ENCODE peak calls at places on chromosomes 5 and 9, in seven cellular contexts. Y is mammary epithelial cell, N is neural progenitor cell, B is tibial nerve, X is fibroblast of lung, S is kidney, U is spleen. C is an unnamed sample.

GRCh38 chr5:91182763-91183162 is 200.4 kb downstream of the ARRDC3 start:
- DNase-seq in Y (no peak), N (no peak), B (peak; percentile 30), X (no peak), S (no peak), U (no peak), C (no peak)

GRCh38 chr5:144313147-144313726 is 142.6 kb downstream of the KCTD16 start:
- DNase-seq in Y (no peak), N (no peak), B (no peak), X (no peak), S (no peak), U (no peak), C (no peak)

GRCh38 chr9:101400120-101400519 is 1.5 kb downstream of the ZNF189 start:
- DNase-seq in Y (no peak), N (no peak), B (no peak), X (peak; percentile 6), S (no peak), U (no peak), C (no peak)

GRCh38 chr5:173742432-173742816 is 126.0 kb upstream of the BOD1 start:
- DNase-seq in Y (no peak), N (no peak), B (no peak), X (no peak), S (no peak), U (no peak), C (no peak)

GRCh38 chr9:118362596-118362995 is 658.4 kb downstream of the TLR4 start:
- DNase-seq in Y (no peak), N (no peak), B (no peak), X (peak; percentile 66), S (no peak), U (no peak), C (no peak)

GRCh38 chr5:81303563-81303962 is 2.2 kb downstream of the ZCCHC9 start:
- DNase-seq in Y (peak; percentile 89), N (no peak), B (no peak), X (peak; percentile 78), S (no peak), U (no peak), C (no peak)

GRCh38 chr9:20854444-20854843 is 170.4 kb downstream of the FOCAD start:
- DNase-seq in Y (no peak), N (no peak), B (no peak), X (peak; percentile 79), S (no peak), U (no peak), C (no peak)

GRCh38 chr9:6194934-6195333 is 20.7 kb upstream of the IL33 start:
- DNase-seq in Y (no peak), N (no peak), B (no peak), X (no peak), S (no peak), U (no peak), C (no peak)

GRCh38 chr5:66554884-66555283 is 41.3 kb upstream of the MAST4 start:
- DNase-seq in Y (no peak), N (no peak), B (no peak), X (no peak), S (no peak), U (no peak), C (no peak)

DNA sequence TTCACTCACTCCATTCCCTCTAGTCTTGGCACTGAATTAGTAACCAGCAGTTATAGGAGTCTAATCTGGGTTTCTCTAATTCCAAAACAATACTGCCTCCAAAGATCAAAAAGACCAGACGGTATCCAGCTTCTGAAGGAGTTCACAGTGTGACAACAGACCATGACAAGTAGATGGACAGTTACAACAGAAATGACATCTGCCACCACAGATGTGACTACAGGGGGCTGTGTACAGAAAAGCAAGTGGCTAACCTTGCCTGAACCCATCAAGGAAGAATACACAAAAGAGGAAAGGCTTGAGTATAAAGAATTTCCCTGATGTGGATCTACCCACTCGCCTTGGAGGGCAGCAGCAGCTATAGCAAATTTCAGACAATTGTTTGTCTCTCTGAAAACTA is 112.4 kb downstream of the ACTL7B start:
- DNase-seq in Y (no peak), N (no peak), B (no peak), X (no peak), S (no peak), U (no peak), C (no peak)
- H3K27ac ChIP-seq in Y (no peak overlapping the region), N (peak overlapping the region; percentile 41), B (no peak overlapping the region), X (no peak overlapping the region), S (peak overlapping the region; percentile 26), U (no peak overlapping the region), C (no peak overlapping the region)

GRCh38 chr5:108642170-108642906 is 105.4 kb upstream of the FER start:
- DNase-seq in Y (peak; percentile 54), N (peak; percentile 87), B (peak; percentile 24), X (peak; percentile 55), S (no peak), U (no peak), C (no peak)
- TF ChIP-seq CTCF in Y (peak; percentile 96), N (peak; percentile 92), B (peak; percentile 68), X (peak; percentile 90), S (peak; percentile 59), U (peak; percentile 43), C (peak; percentile 99)

GRCh38 chr9:137168575-137168906 is 1.3 kb downstream of the LRRC26 start:
- DNase-seq in Y (no peak), N (peak; percentile 35), B (no peak), X (no peak), S (no peak), U (no peak), C (no peak)
- H3K4me3 ChIP-seq in Y (no peak overlapping the region), N (peak overlapping the region; percentile 52), B (peak overlapping the region; percentile 22), X (no peak overlapping the region), S (no peak overlapping the region), U (no peak overlapping the region), C (peak overlapping the region; percentile 22)

GRCh38 chr5:133758641-133759040 is 146.3 kb upstream of the FSTL4 start:
- DNase-seq in Y (no peak), N (no peak), B (no peak), X (no peak), S (no peak), U (no peak), C (no peak)
- H3K27ac ChIP-seq in Y (no peak overlapping the region), N (no peak overlapping the region), B (no peak overlapping the region), X (no peak overlapping the region), S (no peak overlapping the region), U (no peak overlapping the region), C (no peak overlapping the region)

GRCh38 chr9:127562841-127563523 is 49.1 kb upstream of the STXBP1 start:
- DNase-seq in Y (no peak), N (no peak), B (no peak), X (peak; percentile 83), S (no peak), U (no peak), C (peak; percentile 49)
- TF ChIP-seq CTCF in Y (no peak), N (no peak), B (peak; percentile 14), X (no peak), S (no peak), U (no peak), C (no peak)

GRCh38 chr9:2477755-2478154 is 143.8 kb upstream of the VLDLR start:
- DNase-seq in Y (no peak), N (no peak), B (no peak), X (no peak), S (no peak), U (no peak), C (no peak)
- H3K4me3 ChIP-seq in Y (no peak overlapping the region), N (no peak overlapping the region), B (no peak overlapping the region), X (no peak overlapping the region), S (no peak overlapping the region), U (no peak overlapping the region), C (no peak overlapping the region)

DNA sequence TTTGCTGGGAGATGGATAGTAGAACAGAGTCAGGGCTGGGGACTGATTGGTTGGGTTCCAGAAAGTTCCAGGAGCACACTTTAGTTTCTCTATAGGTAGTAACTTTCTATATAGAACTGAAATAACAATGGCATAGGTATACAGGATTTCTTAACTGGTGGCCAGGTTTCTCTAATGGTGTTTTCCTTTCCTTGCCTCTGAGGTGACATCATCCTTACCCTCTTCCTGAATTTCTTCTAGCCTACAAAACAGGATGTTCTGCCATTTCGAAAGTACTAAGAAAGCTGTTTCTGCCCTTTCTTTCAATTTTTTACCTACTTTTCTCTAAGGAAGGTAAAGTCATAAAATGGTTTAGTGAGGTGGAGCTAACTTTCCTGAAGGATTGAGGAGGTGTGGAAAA is 78.8 kb downstream of the KIF4B start:
- DNase-seq in Y (peak; percentile 40), N (no peak), B (no peak), X (no peak), S (no peak), U (no peak), C (no peak)
- H3K27ac ChIP-seq in Y (no peak overlapping the region), N (no peak overlapping the region), B (no peak overlapping the region), X (no peak overlapping the region), S (no peak overlapping the region), U (no peak overlapping the region), C (peak overlapping the region; percentile 31)